ENCODE peak calls at places on chromosomes 12 and 14, in four cellular contexts. T, D, W and Y are unnamed samples.

GRCh38 chr12:14774074-14774943 is 29.0 kb downstream of the WBP11 start:
- DNase-seq in W (peak; percentile 87), T (peak; percentile 98), D (peak; percentile 89), Y (peak; percentile 98)

GRCh38 chr14:34174973-34175372 is 224.1 kb upstream of the EGLN3 start:
- DNase-seq in W (no peak), T (no peak), D (no peak), Y (no peak)

GRCh38 chr14:97178781-97179180 is 381.6 kb downstream of the VRK1 start:
- DNase-seq in D (no peak), T (no peak), W (no peak), Y (no peak)

GRCh38 chr14:35202195-35202594 is 79.8 kb downstream of the PRORP start:
- DNase-seq in T (no peak), D (no peak), W (no peak), Y (no peak)

GRCh38 chr14:52325126-52325525 is 11.0 kb downstream of the PTGER2 start:
- DNase-seq in D (peak; percentile 46), W (no peak), T (no peak), Y (no peak)

GRCh38 chr12:12020762-12021161 is 50.0 kb upstream of the BCL2L14 start:
- DNase-seq in D (no peak), T (no peak), W (no peak), Y (no peak)

GRCh38 chr14:72665259-72665658 is 228.6 kb downstream of the DPF3 start:
- DNase-seq in D (no peak), T (no peak), W (no peak), Y (peak; percentile 99)

GRCh38 chr14:104781271-104782077 is 14.1 kb downstream of the AKT1 start:
- DNase-seq in W (no peak), D (no peak), T (no peak), Y (no peak)

GRCh38 chr12:33817713-33818112 is 204.6 kb upstream of the ALG10 start:
- DNase-seq in T (no peak), D (no peak), W (no peak), Y (no peak)

GRCh38 chr12:70691018-70691672 is 53.9 kb upstream of the PTPRB start:
- DNase-seq in D (no peak), T (no peak), W (no peak), Y (peak; percentile 64)

GRCh38 chr14:50347521-50347920 is 35.4 kb downstream of the DMAC2L start:
- DNase-seq in D (no peak), W (no peak), T (no peak), Y (peak; percentile 73)

GRCh38 chr12:89544027-89544426 is 18.2 kb upstream of the POC1B start:
- DNase-seq in T (no peak), W (no peak), D (no peak), Y (no peak)

GRCh38 chr12:65822732-65823480 is 1.4 kb upstream of the HMGA2 start:
- DNase-seq in W (peak; percentile 86), T (no peak), D (peak; percentile 24), Y (peak; percentile 78)

GRCh38 chr12:33476058-33476457 is 36.4 kb upstream of the SYT10 start:
- DNase-seq in D (no peak), T (no peak), W (no peak), Y (no peak)

GRCh38 chr12:10243803-10244520 is 31.3 kb downstream of the GABARAPL1 start:
- DNase-seq in W (no peak), D (no peak), T (no peak), Y (no peak)